ENCODE peak calls at places on chromosomes 13 and 19, in eight cellular contexts. One of them, this sample, is unnamed.
A peak's percentile ranks its signal among the peaks of the same experiment; 100 is the strongest.

GRCh38 chr13:101271681-101272245 is 144.5 kb downstream of the NALCN start:
- DNase-seq in stimulated activated CD8-positive, alpha-beta memory T cell treated with anti-CD3 and anti-CD28 coated beads, Interleukin-4, amount 100 ng/mL, for 24 hours: no peak
- DNase-seq in endothelial cell: no peak
- DNase-seq in neuronal stem cell: no peak
- DNase-seq in fibroblast of pulmonary artery: no peak
- DNase-seq in NCI-H1105: no peak
- DNase-seq in aorta: no peak
- DNase-seq in AG20443: no peak
- DNase-seq in this sample: no peak

GRCh38 chr13:44876782-44877324 is 112.4 kb downstream of the NUFIP1 start:
- DNase-seq in stimulated activated CD8-positive, alpha-beta memory T cell treated with anti-CD3 and anti-CD28 coated beads, Interleukin-4, amount 100 ng/mL, for 24 hours: no peak
- DNase-seq in endothelial cell: peak; percentile 24
- DNase-seq in neuronal stem cell: no peak
- DNase-seq in fibroblast of pulmonary artery: no peak
- DNase-seq in NCI-H1105: no peak
- DNase-seq in aorta: no peak
- DNase-seq in AG20443: no peak
- DNase-seq in this sample: no peak

GRCh38 chr13:62627226-62627625 is 1211.6 kb upstream of the PCDH20 start:
- DNase-seq in stimulated activated CD8-positive, alpha-beta memory T cell treated with anti-CD3 and anti-CD28 coated beads, Interleukin-4, amount 100 ng/mL, for 24 hours: no peak
- DNase-seq in endothelial cell: no peak
- DNase-seq in neuronal stem cell: no peak
- DNase-seq in fibroblast of pulmonary artery: no peak
- DNase-seq in NCI-H1105: no peak
- DNase-seq in aorta: no peak
- DNase-seq in AG20443: no peak
- DNase-seq in this sample: no peak

GRCh38 chr19:49581007-49581508 is at the start of gene PRRG2:
- DNase-seq in stimulated activated CD8-positive, alpha-beta memory T cell treated with anti-CD3 and anti-CD28 coated beads, Interleukin-4, amount 100 ng/mL, for 24 hours: no peak
- DNase-seq in endothelial cell: no peak
- DNase-seq in neuronal stem cell: no peak
- DNase-seq in fibroblast of pulmonary artery: no peak
- DNase-seq in NCI-H1105: no peak
- DNase-seq in aorta: no peak
- DNase-seq in AG20443: no peak
- DNase-seq in this sample: no peak

GRCh38 chr19:42942187-42942789 is 5.3 kb upstream of the PSG7 start:
- DNase-seq in stimulated activated CD8-positive, alpha-beta memory T cell treated with anti-CD3 and anti-CD28 coated beads, Interleukin-4, amount 100 ng/mL, for 24 hours: no peak
- DNase-seq in endothelial cell: peak; percentile 34
- DNase-seq in neuronal stem cell: no peak
- DNase-seq in fibroblast of pulmonary artery: peak; percentile 25
- DNase-seq in NCI-H1105: no peak
- DNase-seq in aorta: no peak
- DNase-seq in AG20443: peak; percentile 10
- DNase-seq in this sample: no peak

GRCh38 chr19:45184115-45184514 is 5.5 kb downstream of the BLOC1S3 start:
- DNase-seq in stimulated activated CD8-positive, alpha-beta memory T cell treated with anti-CD3 and anti-CD28 coated beads, Interleukin-4, amount 100 ng/mL, for 24 hours: no peak
- DNase-seq in endothelial cell: no peak
- DNase-seq in neuronal stem cell: no peak
- DNase-seq in fibroblast of pulmonary artery: no peak
- DNase-seq in NCI-H1105: no peak
- DNase-seq in aorta: no peak
- DNase-seq in AG20443: no peak
- DNase-seq in this sample: no peak

GRCh38 chr13:106484755-106485193 is 50.7 kb downstream of the EFNB2 start:
- DNase-seq in stimulated activated CD8-positive, alpha-beta memory T cell treated with anti-CD3 and anti-CD28 coated beads, Interleukin-4, amount 100 ng/mL, for 24 hours: no peak
- DNase-seq in endothelial cell: no peak
- DNase-seq in neuronal stem cell: no peak
- DNase-seq in fibroblast of pulmonary artery: peak; percentile 74
- DNase-seq in NCI-H1105: no peak
- DNase-seq in aorta: peak; percentile 75
- DNase-seq in AG20443: no peak
- DNase-seq in this sample: no peak

GRCh38 chr19:4140237-4140711 is 13.2 kb upstream of the CREB3L3 start:
- DNase-seq in stimulated activated CD8-positive, alpha-beta memory T cell treated with anti-CD3 and anti-CD28 coated beads, Interleukin-4, amount 100 ng/mL, for 24 hours: no peak
- DNase-seq in endothelial cell: peak; percentile 25
- DNase-seq in neuronal stem cell: peak; percentile 56
- DNase-seq in fibroblast of pulmonary artery: peak; percentile 75
- DNase-seq in NCI-H1105: peak; percentile 56
- DNase-seq in aorta: no peak
- DNase-seq in AG20443: peak; percentile 86
- DNase-seq in this sample: peak; percentile 80

GRCh38 chr19:30286378-30286777 is 85.8 kb upstream of the ZNF536 start:
- DNase-seq in stimulated activated CD8-positive, alpha-beta memory T cell treated with anti-CD3 and anti-CD28 coated beads, Interleukin-4, amount 100 ng/mL, for 24 hours: no peak
- DNase-seq in endothelial cell: no peak
- DNase-seq in neuronal stem cell: no peak
- DNase-seq in fibroblast of pulmonary artery: no peak
- DNase-seq in NCI-H1105: no peak
- DNase-seq in aorta: no peak
- DNase-seq in AG20443: no peak
- DNase-seq in this sample: no peak

GRCh38 chr13:108902557-108903155 is 273.2 kb downstream of the MYO16 start:
- DNase-seq in stimulated activated CD8-positive, alpha-beta memory T cell treated with anti-CD3 and anti-CD28 coated beads, Interleukin-4, amount 100 ng/mL, for 24 hours: no peak
- DNase-seq in endothelial cell: no peak
- DNase-seq in neuronal stem cell: no peak
- DNase-seq in fibroblast of pulmonary artery: no peak
- DNase-seq in NCI-H1105: peak; percentile 29
- DNase-seq in aorta: no peak
- DNase-seq in AG20443: no peak
- DNase-seq in this sample: no peak